ENCODE peak calls at places on chromosomes 11 and 22, in five cellular contexts. M is esophagus squamous epithelium, L is IMR-90, W is tibial nerve, N is GM12878. S is an unnamed sample.

GRCh38 chr11:96134622-96135021 is 208.4 kb downstream of the MAML2 start:
- DNase-seq in N (no peak), L (peak), M (no peak), W (no peak), S (no peak)

GRCh38 chr11:67731583-67731982 is 57.2 kb upstream of the ALDH3B2 start:
- DNase-seq in L (no peak), W (no peak), M (no peak), N (no peak), S (no peak)

GRCh38 chr11:17343907-17344306 is 7.7 kb upstream of the NCR3LG1 start:
- DNase-seq in M (no peak), N (no peak), L (peak), W (no peak), S (peak)

GRCh38 chr11:43504316-43504950 is 145.7 kb downstream of the TTC17 start:
- DNase-seq in W (no peak), L (peak), N (no peak), M (no peak), S (peak)

GRCh38 chr22:37021710-37022482 is 2.4 kb downstream of the MPST start:
- DNase-seq in N (no peak), M (no peak), L (peak), W (no peak), S (peak)

GRCh38 chr11:73359930-73360742 is 16.1 kb upstream of the RELT start:
- DNase-seq in W (no peak), M (no peak), L (peak), N (no peak), S (no peak)

GRCh38 chr11:66659785-66660184 is 17.9 kb downstream of the RBM4B start:
- DNase-seq in N (no peak), M (no peak), L (no peak), W (no peak), S (no peak)

GRCh38 chr11:95897731-95898130 is 26.2 kb downstream of the MTMR2 start:
- DNase-seq in N (no peak), W (no peak), M (no peak), L (peak), S (no peak)

GRCh38 chr22:42171946-42172345 is 41.3 kb upstream of the CYP2D6 start:
- DNase-seq in N (no peak), L (no peak), W (no peak), M (no peak), S (no peak)

GRCh38 chr11:3087373-3087772 is 30.1 kb upstream of the CARS1 start:
- DNase-seq in N (no peak), L (no peak), M (no peak), W (no peak), S (no peak)

GRCh38 chr11:34360056-34360455 is 2.2 kb upstream of the ABTB2 start:
- DNase-seq in L (no peak), N (no peak), W (no peak), M (no peak), S (no peak)

GRCh38 chr11:34358258-34358665 is 452 bp upstream of the ABTB2 start:
- DNase-seq in M (no peak), W (no peak), N (no peak), L (peak), S (peak)

GRCh38 chr11:34357646-34358257 is at the start of gene ABTB2:
- DNase-seq in L (peak), W (peak), M (peak), N (peak), S (peak)

GRCh38 chr11:34359548-34359891 is 1.7 kb upstream of the ABTB2 start:
- DNase-seq in L (no peak), M (no peak), W (no peak), N (no peak), S (no peak)

DNA sequence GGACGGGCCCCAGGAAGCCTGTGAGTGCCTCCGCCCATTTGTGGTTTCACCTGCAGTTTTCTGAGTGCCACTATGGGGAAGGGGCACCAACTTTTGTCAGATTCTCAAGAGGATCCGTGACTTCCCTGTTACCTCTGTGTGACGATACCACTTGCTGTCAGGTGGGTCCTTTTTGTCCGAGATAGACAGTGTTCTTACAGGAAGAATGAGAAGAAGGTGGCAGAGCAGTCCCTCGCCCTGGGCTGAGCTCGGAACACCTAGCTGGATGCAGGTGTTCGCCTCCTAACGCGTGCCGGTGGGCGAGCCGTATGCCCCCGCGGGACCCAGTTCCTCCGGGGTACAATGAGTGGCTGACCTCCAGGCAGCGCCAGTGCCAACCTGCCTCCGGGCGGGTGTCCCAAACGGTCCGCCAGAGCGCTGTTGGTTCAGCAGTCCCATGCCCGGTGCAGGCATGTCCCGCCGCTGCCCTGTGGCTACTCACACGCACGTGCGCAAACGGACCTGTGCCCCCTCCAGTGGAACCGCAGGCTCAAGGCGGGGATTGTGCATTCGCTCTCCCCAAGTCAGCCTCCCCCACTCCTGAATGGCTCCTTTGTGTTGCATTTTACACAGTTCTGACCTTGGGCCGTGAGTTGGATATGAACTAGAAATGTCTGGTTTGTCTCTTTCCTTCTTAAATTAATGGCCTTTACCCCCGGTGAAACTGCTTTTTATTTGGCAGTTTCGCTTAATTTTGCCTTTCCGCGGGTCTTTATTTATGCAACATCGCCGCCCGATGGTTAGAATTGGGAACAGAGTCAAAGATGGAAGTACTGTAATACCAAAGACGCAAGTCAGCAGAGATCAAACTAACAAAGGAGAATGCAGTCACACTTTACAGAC is 1.1 kb upstream of the ABTB2 start:
- DNase-seq in M (peak), N (peak), W (peak), L (peak), S (no peak)
- TF ChIP-seq POLR2A in M (no peak), N (no peak), W (no peak), L (no peak), S (no peak)

DNA sequence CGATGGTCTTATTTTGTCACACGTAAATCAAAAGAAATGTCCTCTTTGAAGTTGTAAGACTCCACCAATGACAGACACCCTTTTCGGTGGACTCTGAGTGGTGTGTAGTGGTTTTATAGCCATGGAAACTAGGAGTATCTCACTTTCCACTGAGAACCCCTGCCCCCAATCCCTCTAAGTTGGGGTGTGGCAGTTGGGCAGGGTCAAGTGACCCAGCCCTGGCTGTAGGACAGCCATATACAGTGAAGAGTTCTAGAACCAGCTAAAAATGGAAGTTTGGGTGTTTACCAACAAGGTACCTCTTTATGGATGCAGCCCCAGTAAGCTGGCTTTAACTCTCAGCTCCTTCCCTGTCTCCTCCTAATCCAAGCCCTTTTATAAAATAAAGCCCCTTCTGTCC is 5.2 kb downstream of the C22orf31 start:
- DNase-seq in L (no peak), M (no peak), N (no peak), W (no peak), S (no peak)
- TF ChIP-seq POLR2A in L (no peak), M (no peak), N (no peak), W (no peak), S (no peak)

DNA sequence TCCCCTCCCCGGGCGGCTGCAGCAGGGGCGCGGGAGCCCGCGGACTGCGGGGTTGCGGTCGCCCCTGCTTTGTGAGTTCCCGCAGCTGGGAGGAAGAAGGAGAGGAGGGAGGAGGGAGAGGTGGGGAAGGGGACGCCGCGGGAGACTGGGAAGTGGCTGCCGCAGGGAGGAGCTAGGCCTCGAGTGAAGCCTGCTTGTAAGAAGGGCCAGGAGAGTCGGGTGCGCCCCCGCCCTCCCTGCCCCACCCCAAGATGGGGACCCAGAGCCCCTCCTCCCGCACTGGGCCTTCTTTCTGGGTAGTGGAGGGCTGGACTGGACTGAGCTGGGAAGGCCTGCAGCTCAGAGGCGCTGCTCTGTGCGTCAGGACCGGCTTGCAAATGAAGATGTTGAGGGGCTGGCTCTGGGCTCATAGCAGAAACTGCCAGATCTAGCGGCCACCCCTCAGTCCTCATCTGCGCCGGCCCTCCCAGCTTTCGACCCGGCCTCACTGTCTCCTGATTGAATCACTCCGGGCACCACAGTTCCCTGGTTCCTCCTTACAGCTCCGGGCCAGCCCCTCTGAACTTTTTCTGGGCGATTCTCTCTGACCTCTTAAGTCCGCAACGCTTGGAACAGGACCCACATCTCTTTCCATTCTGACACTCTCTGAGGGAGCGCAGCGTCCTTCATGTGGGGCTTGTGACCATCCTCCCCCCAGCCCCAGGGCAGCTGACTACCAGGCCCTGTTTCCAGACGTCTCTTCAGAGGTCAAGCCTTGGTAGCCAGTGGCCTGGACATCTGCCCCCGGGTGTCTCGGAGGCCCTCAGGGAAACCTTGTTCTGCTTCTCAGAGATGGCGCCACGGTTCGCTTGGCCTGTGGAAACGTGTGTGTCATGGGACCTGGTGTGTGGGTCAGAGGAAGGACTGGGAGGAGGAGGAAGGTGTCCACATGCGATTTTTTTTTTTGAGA is 21.9 kb downstream of the SERPINH1 start:
- DNase-seq in L (peak), N (no peak), W (peak), M (no peak), S (no peak)
- TF ChIP-seq POLR2A in L (peak), N (no peak), W (peak), M (no peak), S (peak)

GRCh38 chr22:50115693-50116092 is 25.9 kb downstream of the MOV10L1 start:
- DNase-seq in M (no peak), W (no peak), N (no peak), L (peak), S (no peak)
- TF ChIP-seq POLR2A in M (no peak), W (no peak), N (no peak), L (no peak), S (no peak)

GRCh38 chr11:8793114-8793777 is 110.7 kb downstream of the RPL27A start:
- DNase-seq in L (peak), W (no peak), N (no peak), M (no peak), S (no peak)

GRCh38 chr11:8792636-8793035 is 110.0 kb downstream of the RPL27A start:
- DNase-seq in W (no peak), M (no peak), L (no peak), N (no peak), S (no peak)

GRCh38 chr11:8796926-8797325 is 114.1 kb upstream of the AKIP1 start:
- DNase-seq in L (no peak), M (no peak), N (no peak), W (no peak), S (no peak)

GRCh38 chr11:8794126-8794525 is 111.5 kb downstream of the RPL27A start:
- DNase-seq in W (no peak), M (no peak), L (no peak), N (no peak), S (no peak)

GRCh38 chr11:8794677-8795103 is 112.1 kb downstream of the RPL27A start:
- DNase-seq in L (no peak), N (no peak), W (no peak), M (no peak), S (no peak)
- TF ChIP-seq POLR2A in L (no peak), N (no peak), W (no peak), M (no peak), S (no peak)

DNA sequence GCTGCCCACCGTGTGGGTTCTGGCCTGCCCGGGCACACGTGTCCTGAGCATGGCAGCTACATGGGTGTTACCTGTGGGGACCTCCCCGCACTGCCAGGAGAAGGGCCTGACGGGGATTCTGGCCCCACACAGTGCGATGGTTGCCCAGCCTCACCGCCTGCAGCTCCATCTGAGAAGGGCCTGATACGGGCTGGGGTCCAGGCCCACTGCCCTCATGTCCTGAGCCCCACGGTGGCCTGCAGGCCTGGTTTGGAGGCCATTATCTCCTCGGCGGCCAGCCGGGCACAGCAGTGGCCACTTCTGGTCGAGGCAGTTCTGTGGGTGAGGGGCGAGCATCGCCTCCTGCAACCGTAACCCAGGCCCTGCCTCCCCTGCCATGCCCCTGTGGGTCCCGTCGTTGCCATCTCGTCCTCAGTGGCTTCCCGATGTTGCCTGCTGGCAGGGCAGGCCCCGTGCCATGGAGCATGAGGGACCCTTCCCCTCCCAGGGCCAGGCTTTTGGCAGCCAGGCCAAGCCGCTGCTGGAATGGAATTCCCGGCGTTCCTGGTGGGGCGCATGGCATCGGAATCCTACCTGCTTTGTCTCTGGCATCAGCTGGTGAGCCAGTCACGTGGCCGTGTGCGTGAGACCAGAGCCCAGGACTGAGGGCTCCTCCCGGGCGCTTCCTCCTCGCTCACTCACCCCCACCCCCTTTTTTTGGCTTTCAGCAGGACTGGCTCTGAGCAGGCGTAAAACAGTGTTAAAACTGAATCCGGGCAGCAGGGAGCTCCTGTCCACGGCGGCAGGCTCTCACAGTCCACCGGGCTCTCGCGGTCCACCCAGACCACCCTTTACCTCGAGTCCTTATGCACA is 71.9 kb upstream of the PPARA start:
- DNase-seq in L (no peak), W (peak), N (no peak), M (no peak), S (no peak)
- TF ChIP-seq POLR2A in L (no peak), W (peak), N (no peak), M (no peak), S (no peak)

DNA sequence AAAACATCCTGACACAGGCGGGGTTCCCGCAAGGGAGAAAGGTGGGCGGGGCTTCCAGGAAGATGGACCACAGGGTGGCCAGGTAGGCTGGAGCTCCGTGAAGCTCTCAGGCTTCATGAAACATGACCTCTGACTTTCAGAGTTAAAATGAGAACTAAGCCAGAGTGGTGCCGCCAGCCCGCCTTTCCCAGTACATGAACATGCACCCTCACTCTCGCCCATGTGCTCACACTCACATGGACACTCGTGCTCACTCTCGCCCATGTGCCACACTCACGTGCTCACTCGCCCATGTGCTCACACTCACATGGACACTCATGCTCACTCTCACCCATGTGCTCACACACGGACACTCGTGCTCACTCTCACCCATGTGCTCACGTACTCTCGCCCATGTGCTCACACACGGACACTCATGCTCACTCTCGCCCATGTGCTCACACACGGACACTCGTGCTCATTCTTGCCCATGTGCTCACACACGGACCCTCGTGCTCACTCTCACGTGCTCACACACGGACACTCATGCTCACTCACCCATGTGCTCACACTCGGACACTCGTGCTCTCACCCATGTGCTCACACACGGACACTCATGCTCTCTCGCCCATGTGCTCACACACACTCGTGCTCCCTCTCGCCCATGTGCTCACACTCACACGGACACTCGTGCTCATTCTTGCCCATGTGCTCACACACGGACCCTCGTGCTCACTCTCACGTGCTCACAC is 10.0 kb downstream of the RNH1 start:
- DNase-seq in M (no peak), L (no peak), N (no peak), W (no peak), S (no peak)
- TF ChIP-seq POLR2A in M (no peak), L (no peak), N (peak), W (no peak), S (no peak)

GRCh38 chr11:13667245-13667644 is 1.2 kb upstream of the FAR1 start:
- DNase-seq in L (peak), W (no peak), M (no peak), N (no peak), S (no peak)
- TF ChIP-seq POLR2A in L (no peak), W (no peak), M (no peak), N (no peak), S (no peak)